ENCODE peak calls at places on chromosome 6, in six cellular contexts. One of them, this sample, is unnamed.

GRCh38 chr6:4446982-4447381 is 311.6 kb upstream of the ECI2 start:
- DNase-seq in AG10803: peak; percentile 67
- DNase-seq in NCI-H1092: no peak
- DNase-seq in NCI-H510A treated with DMSO at 0.1 percent for 48 hours: no peak
- DNase-seq in activated T-helper 1 cell treated with anti-CD3 and anti-CD28 coated beads, Interleukin-2, amount 50 U/mL, for 16 hours: no peak
- DNase-seq in HFFc6: peak; percentile 31
- DNase-seq in this sample: peak; percentile 97

GRCh38 chr6:33987531-33988021 is 158.3 kb downstream of the GRM4 start:
- DNase-seq in AG10803: no peak
- DNase-seq in NCI-H1092: peak; percentile 47
- DNase-seq in NCI-H510A treated with DMSO at 0.1 percent for 48 hours: peak; percentile 36
- DNase-seq in activated T-helper 1 cell treated with anti-CD3 and anti-CD28 coated beads, Interleukin-2, amount 50 U/mL, for 16 hours: no peak
- DNase-seq in HFFc6: no peak
- DNase-seq in this sample: no peak

GRCh38 chr6:16338577-16339262 is 100.3 kb downstream of the GMPR start:
- DNase-seq in AG10803: peak; percentile 100
- DNase-seq in NCI-H1092: no peak
- DNase-seq in NCI-H510A treated with DMSO at 0.1 percent for 48 hours: no peak
- DNase-seq in activated T-helper 1 cell treated with anti-CD3 and anti-CD28 coated beads, Interleukin-2, amount 50 U/mL, for 16 hours: no peak
- DNase-seq in HFFc6: peak; percentile 99
- DNase-seq in this sample: peak; percentile 100

GRCh38 chr6:122778961-122779671 is 400 bp upstream of the FABP7 start:
- DNase-seq in AG10803: no peak
- DNase-seq in NCI-H1092: no peak
- DNase-seq in NCI-H510A treated with DMSO at 0.1 percent for 48 hours: no peak
- DNase-seq in activated T-helper 1 cell treated with anti-CD3 and anti-CD28 coated beads, Interleukin-2, amount 50 U/mL, for 16 hours: no peak
- DNase-seq in HFFc6: no peak
- DNase-seq in this sample: no peak

GRCh38 chr6:37058084-37058586 is 52.7 kb downstream of the FGD2 start:
- DNase-seq in AG10803: peak; percentile 74
- DNase-seq in NCI-H1092: no peak
- DNase-seq in NCI-H510A treated with DMSO at 0.1 percent for 48 hours: no peak
- DNase-seq in activated T-helper 1 cell treated with anti-CD3 and anti-CD28 coated beads, Interleukin-2, amount 50 U/mL, for 16 hours: no peak
- DNase-seq in HFFc6: peak; percentile 66
- DNase-seq in this sample: peak; percentile 53

GRCh38 chr6:131013495-131013894 is 49.5 kb downstream of the EPB41L2 start:
- DNase-seq in AG10803: peak; percentile 94
- DNase-seq in NCI-H1092: no peak
- DNase-seq in NCI-H510A treated with DMSO at 0.1 percent for 48 hours: no peak
- DNase-seq in activated T-helper 1 cell treated with anti-CD3 and anti-CD28 coated beads, Interleukin-2, amount 50 U/mL, for 16 hours: no peak
- DNase-seq in HFFc6: peak; percentile 78
- DNase-seq in this sample: peak; percentile 90

GRCh38 chr6:144134176-144134575 is 16.1 kb upstream of the STX11 start:
- DNase-seq in AG10803: peak; percentile 54
- DNase-seq in NCI-H1092: no peak
- DNase-seq in NCI-H510A treated with DMSO at 0.1 percent for 48 hours: no peak
- DNase-seq in activated T-helper 1 cell treated with anti-CD3 and anti-CD28 coated beads, Interleukin-2, amount 50 U/mL, for 16 hours: no peak
- DNase-seq in HFFc6: no peak
- DNase-seq in this sample: no peak

GRCh38 chr6:36576573-36576972 is 17.6 kb upstream of the SRSF3 start:
- DNase-seq in AG10803: no peak
- DNase-seq in NCI-H1092: no peak
- DNase-seq in NCI-H510A treated with DMSO at 0.1 percent for 48 hours: no peak
- DNase-seq in activated T-helper 1 cell treated with anti-CD3 and anti-CD28 coated beads, Interleukin-2, amount 50 U/mL, for 16 hours: no peak
- DNase-seq in HFFc6: no peak
- DNase-seq in this sample: no peak

GRCh38 chr6:88867841-88868558 is 95.4 kb downstream of the RNGTT start:
- DNase-seq in AG10803: peak; percentile 25
- DNase-seq in NCI-H1092: no peak
- DNase-seq in NCI-H510A treated with DMSO at 0.1 percent for 48 hours: no peak
- DNase-seq in activated T-helper 1 cell treated with anti-CD3 and anti-CD28 coated beads, Interleukin-2, amount 50 U/mL, for 16 hours: no peak
- DNase-seq in HFFc6: no peak
- DNase-seq in this sample: peak; percentile 32

GRCh38 chr6:106334646-106335448 is 9.3 kb upstream of the ATG5 start:
- DNase-seq in AG10803: peak; percentile 49
- DNase-seq in NCI-H1092: peak; percentile 13
- DNase-seq in NCI-H510A treated with DMSO at 0.1 percent for 48 hours: peak; percentile 54
- DNase-seq in activated T-helper 1 cell treated with anti-CD3 and anti-CD28 coated beads, Interleukin-2, amount 50 U/mL, for 16 hours: peak; percentile 13
- DNase-seq in HFFc6: peak; percentile 22
- DNase-seq in this sample: peak; percentile 60

GRCh38 chr6:37731888-37732287 is 34.2 kb upstream of the MDGA1 start:
- DNase-seq in AG10803: no peak
- DNase-seq in NCI-H1092: no peak
- DNase-seq in NCI-H510A treated with DMSO at 0.1 percent for 48 hours: peak; percentile 4
- DNase-seq in activated T-helper 1 cell treated with anti-CD3 and anti-CD28 coated beads, Interleukin-2, amount 50 U/mL, for 16 hours: no peak
- DNase-seq in HFFc6: no peak
- DNase-seq in this sample: no peak

GRCh38 chr6:168194732-168195565 is 115.9 kb upstream of the FRMD1 start:
- DNase-seq in AG10803: no peak
- DNase-seq in NCI-H1092: no peak
- DNase-seq in NCI-H510A treated with DMSO at 0.1 percent for 48 hours: no peak
- DNase-seq in activated T-helper 1 cell treated with anti-CD3 and anti-CD28 coated beads, Interleukin-2, amount 50 U/mL, for 16 hours: no peak
- DNase-seq in HFFc6: no peak
- DNase-seq in this sample: no peak

GRCh38 chr6:31826793-31827285 is 699 bp upstream of the HSPA1B start:
- DNase-seq in AG10803: peak; percentile 92
- DNase-seq in NCI-H1092: no peak
- DNase-seq in NCI-H510A treated with DMSO at 0.1 percent for 48 hours: no peak
- DNase-seq in activated T-helper 1 cell treated with anti-CD3 and anti-CD28 coated beads, Interleukin-2, amount 50 U/mL, for 16 hours: no peak
- DNase-seq in HFFc6: peak; percentile 83
- DNase-seq in this sample: peak; percentile 87

GRCh38 chr6:26543953-26544352 is 5.8 kb downstream of the HMGN4 start:
- DNase-seq in AG10803: no peak
- DNase-seq in NCI-H1092: no peak
- DNase-seq in NCI-H510A treated with DMSO at 0.1 percent for 48 hours: no peak
- DNase-seq in activated T-helper 1 cell treated with anti-CD3 and anti-CD28 coated beads, Interleukin-2, amount 50 U/mL, for 16 hours: no peak
- DNase-seq in HFFc6: no peak
- DNase-seq in this sample: peak; percentile 27

GRCh38 chr6:44056392-44057237 is 70.6 kb downstream of the MRPL14 start:
- DNase-seq in AG10803: peak; percentile 57
- DNase-seq in NCI-H1092: no peak
- DNase-seq in NCI-H510A treated with DMSO at 0.1 percent for 48 hours: no peak
- DNase-seq in activated T-helper 1 cell treated with anti-CD3 and anti-CD28 coated beads, Interleukin-2, amount 50 U/mL, for 16 hours: no peak
- DNase-seq in HFFc6: peak; percentile 59
- DNase-seq in this sample: peak; percentile 80

GRCh38 chr6:36851149-36851614 is 11.9 kb upstream of the CPNE5 start:
- DNase-seq in AG10803: peak; percentile 63
- DNase-seq in NCI-H1092: peak; percentile 31
- DNase-seq in NCI-H510A treated with DMSO at 0.1 percent for 48 hours: peak; percentile 72
- DNase-seq in activated T-helper 1 cell treated with anti-CD3 and anti-CD28 coated beads, Interleukin-2, amount 50 U/mL, for 16 hours: no peak
- DNase-seq in HFFc6: peak; percentile 87
- DNase-seq in this sample: peak; percentile 86

GRCh38 chr6:20438462-20439070 is 36.9 kb downstream of the E2F3 start:
- DNase-seq in AG10803: no peak
- DNase-seq in NCI-H1092: no peak
- DNase-seq in NCI-H510A treated with DMSO at 0.1 percent for 48 hours: no peak
- DNase-seq in activated T-helper 1 cell treated with anti-CD3 and anti-CD28 coated beads, Interleukin-2, amount 50 U/mL, for 16 hours: no peak
- DNase-seq in HFFc6: no peak
- DNase-seq in this sample: no peak

GRCh38 chr6:100462990-100463684 is 1.6 kb downstream of the SIM1 start:
- DNase-seq in AG10803: no peak
- DNase-seq in NCI-H1092: no peak
- DNase-seq in NCI-H510A treated with DMSO at 0.1 percent for 48 hours: peak; percentile 15
- DNase-seq in activated T-helper 1 cell treated with anti-CD3 and anti-CD28 coated beads, Interleukin-2, amount 50 U/mL, for 16 hours: no peak
- DNase-seq in HFFc6: no peak
- DNase-seq in this sample: no peak

GRCh38 chr6:5214570-5215052 is 46.1 kb downstream of the LYRM4 start:
- DNase-seq in AG10803: peak; percentile 55
- DNase-seq in NCI-H1092: no peak
- DNase-seq in NCI-H510A treated with DMSO at 0.1 percent for 48 hours: no peak
- DNase-seq in activated T-helper 1 cell treated with anti-CD3 and anti-CD28 coated beads, Interleukin-2, amount 50 U/mL, for 16 hours: peak; percentile 3
- DNase-seq in HFFc6: no peak
- DNase-seq in this sample: peak; percentile 69

GRCh38 chr6:142960098-142960497 is 15.1 kb upstream of the HIVEP2 start:
- DNase-seq in AG10803: peak; percentile 31
- DNase-seq in NCI-H1092: no peak
- DNase-seq in NCI-H510A treated with DMSO at 0.1 percent for 48 hours: no peak
- DNase-seq in activated T-helper 1 cell treated with anti-CD3 and anti-CD28 coated beads, Interleukin-2, amount 50 U/mL, for 16 hours: no peak
- DNase-seq in HFFc6: peak; percentile 56
- DNase-seq in this sample: no peak

GRCh38 chr6:43383021-43383667 is 13.7 kb upstream of the ZNF318 start:
- DNase-seq in AG10803: peak; percentile 46
- DNase-seq in NCI-H1092: no peak
- DNase-seq in NCI-H510A treated with DMSO at 0.1 percent for 48 hours: no peak
- DNase-seq in activated T-helper 1 cell treated with anti-CD3 and anti-CD28 coated beads, Interleukin-2, amount 50 U/mL, for 16 hours: no peak
- DNase-seq in HFFc6: peak; percentile 30
- DNase-seq in this sample: no peak

GRCh38 chr6:20069130-20069529 is 143.1 kb downstream of the MBOAT1 start:
- DNase-seq in AG10803: no peak
- DNase-seq in NCI-H1092: no peak
- DNase-seq in NCI-H510A treated with DMSO at 0.1 percent for 48 hours: no peak
- DNase-seq in activated T-helper 1 cell treated with anti-CD3 and anti-CD28 coated beads, Interleukin-2, amount 50 U/mL, for 16 hours: no peak
- DNase-seq in HFFc6: no peak
- DNase-seq in this sample: no peak

GRCh38 chr6:39978240-39978639 is 44.0 kb upstream of the MOCS1 start:
- DNase-seq in AG10803: no peak
- DNase-seq in NCI-H1092: no peak
- DNase-seq in NCI-H510A treated with DMSO at 0.1 percent for 48 hours: no peak
- DNase-seq in activated T-helper 1 cell treated with anti-CD3 and anti-CD28 coated beads, Interleukin-2, amount 50 U/mL, for 16 hours: no peak
- DNase-seq in HFFc6: no peak
- DNase-seq in this sample: no peak

GRCh38 chr6:139429559-139430150 is 55.2 kb upstream of the CITED2 start:
- DNase-seq in AG10803: no peak
- DNase-seq in NCI-H1092: no peak
- DNase-seq in NCI-H510A treated with DMSO at 0.1 percent for 48 hours: no peak
- DNase-seq in activated T-helper 1 cell treated with anti-CD3 and anti-CD28 coated beads, Interleukin-2, amount 50 U/mL, for 16 hours: no peak
- DNase-seq in HFFc6: no peak
- DNase-seq in this sample: no peak